ENCODE peak calls at places on chromosomes 2 and 18, in four cellular contexts. F, K, P and G are unnamed samples.

GRCh38 chr2:237873382-237873781 is 14.0 kb downstream of the RAMP1 start:
- DNase-seq in P (no peak), F (no peak), K (no peak), G (no peak)

GRCh38 chr2:47152803-47153202 is 2.3 kb downstream of the STPG4 start:
- DNase-seq in P (no peak), K (no peak), F (no peak), G (no peak)

GRCh38 chr2:151043484-151043883 is 218.2 kb downstream of the RBM43 start:
- DNase-seq in K (no peak), F (no peak), P (no peak), G (no peak)

GRCh38 chr18:73597832-73598615 is 549.6 kb downstream of the FBXO15 start:
- DNase-seq in K (peak), P (no peak), F (no peak), G (no peak)

GRCh38 chr2:71455741-71456569 is 2.6 kb downstream of the DYSF start:
- DNase-seq in K (peak), F (no peak), P (no peak), G (no peak)

GRCh38 chr2:148124271-148124670 is 103.4 kb downstream of the MBD5 start:
- DNase-seq in P (no peak), F (no peak), K (no peak), G (no peak)

GRCh38 chr2:34096552-34097171 is 497.6 kb upstream of the FAM98A start:
- DNase-seq in P (peak), F (peak), K (peak), G (peak)

GRCh38 chr2:201261471-201261870 is 1.1 kb downstream of the CASP8 start:
- DNase-seq in K (no peak), P (no peak), F (no peak), G (no peak)

GRCh38 chr2:76295762-76296161 is 585.0 kb upstream of the GCFC2 start:
- DNase-seq in P (no peak), K (no peak), F (no peak), G (no peak)

GRCh38 chr2:189181706-189182105 is 2.1 kb upstream of the COL5A2 start:
- DNase-seq in K (no peak), F (no peak), P (no peak), G (no peak)

GRCh38 chr2:241812730-241813079 is 3.7 kb downstream of the NEU4 start:
- DNase-seq in K (no peak), F (no peak), P (no peak), G (no peak)

GRCh38 chr18:24055878-24056277 is 41.3 kb downstream of the TTC39C start:
- DNase-seq in P (no peak), F (no peak), K (no peak), G (no peak)

GRCh38 chr2:209141142-209141541 is 282.7 kb upstream of the MAP2 start:
- DNase-seq in K (no peak), P (no peak), F (no peak), G (no peak)

GRCh38 chr18:44410740-44411139 is 269.9 kb upstream of the SETBP1 start:
- DNase-seq in P (no peak), K (no peak), F (no peak), G (no peak)

GRCh38 chr2:33552758-33553461 is 46.2 kb downstream of the FAM98A start:
- DNase-seq in F (no peak), P (no peak), K (no peak), G (no peak)

GRCh38 chr2:121740973-121741372 is 4.3 kb upstream of the NIFK start:
- DNase-seq in F (no peak), K (no peak), P (no peak), G (no peak)

GRCh38 chr2:121736462-121737336 is at the start of gene NIFK:
- DNase-seq in P (peak), K (peak), F (peak), G (peak)

GRCh38 chr2:121731366-121731765 is 5.3 kb downstream of the NIFK start:
- DNase-seq in K (no peak), F (no peak), P (no peak), G (no peak)

GRCh38 chr2:121736140-121736461 is 574 bp downstream of the NIFK start:
- DNase-seq in K (no peak), F (no peak), P (no peak), G (no peak)

DNA sequence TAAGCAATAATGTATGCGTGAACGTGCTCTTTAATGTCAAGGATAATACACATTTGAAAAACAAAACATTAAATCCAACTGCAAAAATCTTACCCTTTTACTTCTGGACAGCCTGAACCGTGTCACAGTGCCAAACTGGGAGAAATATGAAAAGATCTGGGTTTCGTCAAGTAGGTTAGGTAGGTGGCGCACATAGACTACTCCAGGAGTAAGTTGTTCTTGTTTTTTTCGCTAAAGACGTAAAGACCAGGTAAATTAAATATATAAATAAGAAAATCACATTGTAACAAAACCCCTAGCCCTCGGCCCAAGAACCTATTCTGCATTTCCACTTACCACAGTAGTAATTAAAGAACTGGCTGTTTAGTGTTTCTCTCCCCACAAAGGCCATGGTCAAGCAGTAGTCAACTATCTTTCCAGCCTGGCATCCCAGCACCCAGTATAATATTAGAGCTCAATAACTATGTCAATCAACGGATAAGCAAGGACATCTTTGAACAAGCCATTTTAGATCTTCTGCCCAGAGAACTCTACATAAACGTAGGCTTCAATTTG is 1.1 kb downstream of the NIFK start:
- DNase-seq in F (no peak), K (no peak), P (no peak), G (peak)
- TF ChIP-seq CTCF in F (peak), K (no peak), P (no peak), G (peak)

GRCh38 chr2:115654362-115654761 is 1211.9 kb downstream of the DPP10 start:
- DNase-seq in K (no peak), P (no peak), F (no peak), G (no peak)

GRCh38 chr2:115650827-115651226 is 1208.4 kb downstream of the DPP10 start:
- DNase-seq in P (no peak), K (no peak), F (no peak), G (no peak)
- TF ChIP-seq ESRRA in P (no peak), K (no peak), F (no peak), G (no peak)

DNA sequence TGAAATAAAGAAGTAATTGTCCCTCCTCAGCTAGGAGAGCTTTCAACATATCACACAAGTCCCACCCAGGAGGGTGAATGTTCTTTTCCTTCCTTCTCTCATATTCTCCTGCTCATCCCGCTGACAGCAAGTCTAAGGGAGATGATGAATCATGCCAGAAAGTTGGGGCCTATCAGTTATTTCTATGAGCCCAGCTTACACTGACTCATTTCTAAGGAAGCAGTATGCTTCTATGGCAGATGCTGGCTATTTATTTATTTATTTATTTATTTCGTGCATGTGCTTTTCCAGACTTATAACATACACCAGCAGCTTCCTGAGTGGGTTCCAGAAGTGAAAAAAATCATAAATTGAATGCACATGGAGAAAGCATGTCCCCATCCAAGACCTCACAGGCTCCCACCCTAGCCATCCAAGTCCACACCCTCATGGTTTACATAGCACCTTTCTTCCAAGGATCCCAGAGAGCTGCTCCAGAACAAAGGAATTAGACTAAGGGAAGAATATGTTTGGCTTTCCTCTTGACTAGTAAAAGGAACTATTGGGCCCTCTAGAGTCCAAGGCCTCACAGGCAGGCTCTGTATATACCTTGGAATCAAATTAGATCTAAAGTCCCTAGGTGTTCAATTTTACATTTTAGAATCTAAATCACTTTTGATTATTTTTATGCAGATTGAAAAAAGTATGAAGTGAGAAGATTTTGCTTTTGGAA is 1074.2 kb upstream of the ZEB2 start:
- DNase-seq in K (no peak), P (peak), F (no peak), G (peak)
- TF ChIP-seq CTCF in K (no peak), P (no peak), F (no peak), G (no peak)

GRCh38 chr2:85789271-85789670 is 35.5 kb downstream of the ATOH8 start:
- DNase-seq in P (no peak), F (no peak), K (no peak), G (no peak)
- TF ChIP-seq ESRRA in P (no peak), F (no peak), K (no peak), G (no peak)

GRCh38 chr2:183072177-183072576 is 6.4 kb upstream of the DUSP19 start:
- DNase-seq in P (no peak), K (no peak), F (no peak), G (no peak)

GRCh38 chr2:183069174-183069573 is 9.4 kb upstream of the DUSP19 start:
- DNase-seq in P (no peak), K (no peak), F (no peak), G (no peak)

GRCh38 chr2:183068561-183068960 is 10.0 kb upstream of the DUSP19 start:
- DNase-seq in F (no peak), K (no peak), P (no peak), G (no peak)

GRCh38 chr2:183070942-183071844 is 7.4 kb upstream of the DUSP19 start:
- DNase-seq in P (no peak), K (peak), F (no peak), G (peak)
- TF ChIP-seq CTCF in P (peak), K (peak), F (no peak), G (peak)